ENCODE peak calls at places on chromosomes 12 and 14, in seven cellular contexts. L is tibial artery, O is IMR-90, R is lung, V is HepG2, B is lower lobe of right lung, T is thyroid gland. M is an unnamed sample. For H3K36me3, the result is how much of the 10 kb centered on the place peaks cover.

GRCh38 chr12:1842183-1842904 is 22.0 kb downstream of the LRTM2 start:
- DNase-seq in L (peak), O (no peak), R (no peak), V (no peak), B (peak), T (no peak), M (no peak)

GRCh38 chr14:73059326-73059725 is 992 bp downstream of the RBM25 start:
- DNase-seq in L (no peak), O (peak), R (no peak), V (peak), B (no peak), T (no peak), M (no peak)

GRCh38 chr14:99538275-99538674 is 57.1 kb downstream of the CCNK start:
- DNase-seq in L (no peak), O (peak), R (no peak), V (no peak), B (no peak), T (peak), M (no peak)

GRCh38 chr12:129959889-129960288 is 56.1 kb upstream of the TMEM132D start:
- DNase-seq in L (no peak), O (no peak), R (no peak), V (no peak), B (no peak), T (no peak), M (no peak)

GRCh38 chr12:110935588-110935987 is 15.2 kb upstream of the MYL2 start:
- DNase-seq in L (no peak), O (no peak), R (no peak), V (no peak), B (no peak), T (no peak), M (no peak)

GRCh38 chr14:47675489-47676300 is at the start of gene MDGA2:
- DNase-seq in L (no peak), O (no peak), R (no peak), V (no peak), B (no peak), T (no peak), M (no peak)

GRCh38 chr12:57459750-57460400 is at the start of gene GLI1:
- DNase-seq in L (no peak), O (peak), R (no peak), V (no peak), B (no peak), T (no peak), M (no peak)

GRCh38 chr12:115294443-115295133 is 610.6 kb upstream of the TBX3 start:
- DNase-seq in L (no peak), O (peak), R (no peak), V (no peak), B (no peak), T (peak), M (peak)

GRCh38 chr14:104346112-104346462 is 207.7 kb downstream of the KIF26A start:
- DNase-seq in L (peak), O (no peak), R (no peak), V (no peak), B (peak), T (no peak), M (no peak)

GRCh38 chr12:26116829-26117228 is 8.0 kb downstream of the BHLHE41 start:
- DNase-seq in L (no peak), O (no peak), R (no peak), V (no peak), B (no peak), T (peak), M (no peak)

GRCh38 chr12:68827895-68828294 is 19.9 kb downstream of the MDM2 start:
- DNase-seq in L (no peak), O (no peak), R (no peak), V (no peak), B (no peak), T (no peak), M (no peak)

GRCh38 chr14:53356361-53357150 is 203.4 kb upstream of the DDHD1 start:
- DNase-seq in L (no peak), O (peak), R (no peak), V (no peak), B (no peak), T (no peak), M (no peak)

GRCh38 chr14:105204206-105204930 is 23.3 kb upstream of the NUDT14 start:
- DNase-seq in L (no peak), O (no peak), R (peak), V (no peak), B (peak), T (peak), M (peak)

GRCh38 chr12:29713729-29714128 is 70.0 kb downstream of the TMTC1 start:
- DNase-seq in L (no peak), O (no peak), R (no peak), V (no peak), B (no peak), T (no peak), M (no peak)

GRCh38 chr14:35534130-35534883 is at the start of gene INSM2:
- DNase-seq in L (no peak), O (peak), R (no peak), V (no peak), B (no peak), T (no peak), M (no peak)

GRCh38 chr12:109711596-109712461 is 1.8 kb upstream of the FAM222A start:
- DNase-seq in L (no peak), O (no peak), R (no peak), V (peak), B (no peak), T (peak), M (peak)

GRCh38 chr12:30908389-30909087 is 18.0 kb upstream of the TSPAN11 start:
- DNase-seq in L (no peak), O (peak), R (no peak), V (peak), B (no peak), T (no peak), M (no peak)

GRCh38 chr12:75209782-75210138 is at the start of gene KCNC2:
- DNase-seq in L (no peak), O (no peak), R (no peak), V (no peak), B (no peak), T (no peak), M (no peak)

GRCh38 chr14:93736378-93737014 is 51.8 kb downstream of the PRIMA1 start:
- DNase-seq in L (no peak), O (no peak), R (no peak), V (peak), B (no peak), T (no peak), M (peak)

GRCh38 chr12:132271755-132272092 is 57.7 kb downstream of the GALNT9 start:
- DNase-seq in L (no peak), O (no peak), R (no peak), V (no peak), B (no peak), T (no peak), M (no peak)

GRCh38 chr14:96285667-96286066 is 29.7 kb downstream of the BDKRB1 start:
- DNase-seq in L (no peak), O (peak), R (no peak), V (no peak), B (no peak), T (no peak), M (no peak)

GRCh38 chr12:82398883-82399282 is 40.6 kb downstream of the METTL25 start:
- DNase-seq in L (no peak), O (no peak), R (no peak), V (no peak), B (no peak), T (no peak), M (no peak)

GRCh38 chr14:21074398-21075272 is 4.5 kb downstream of the ARHGEF40 start:
- DNase-seq in L (no peak), O (no peak), R (no peak), V (no peak), B (no peak), T (peak), M (no peak)

GRCh38 chr14:21078726-21079125 is 8.6 kb downstream of the ARHGEF40 start:
- DNase-seq in L (no peak), O (no peak), R (no peak), V (no peak), B (no peak), T (no peak), M (no peak)

GRCh38 chr14:21075719-21076437 is 5.8 kb downstream of the ARHGEF40 start:
- DNase-seq in L (no peak), O (no peak), R (no peak), V (no peak), B (no peak), T (no peak), M (no peak)

GRCh38 chr14:21078287-21078686 is 8.2 kb downstream of the ARHGEF40 start:
- DNase-seq in L (no peak), O (no peak), R (no peak), V (no peak), B (no peak), T (no peak), M (no peak)

DNA sequence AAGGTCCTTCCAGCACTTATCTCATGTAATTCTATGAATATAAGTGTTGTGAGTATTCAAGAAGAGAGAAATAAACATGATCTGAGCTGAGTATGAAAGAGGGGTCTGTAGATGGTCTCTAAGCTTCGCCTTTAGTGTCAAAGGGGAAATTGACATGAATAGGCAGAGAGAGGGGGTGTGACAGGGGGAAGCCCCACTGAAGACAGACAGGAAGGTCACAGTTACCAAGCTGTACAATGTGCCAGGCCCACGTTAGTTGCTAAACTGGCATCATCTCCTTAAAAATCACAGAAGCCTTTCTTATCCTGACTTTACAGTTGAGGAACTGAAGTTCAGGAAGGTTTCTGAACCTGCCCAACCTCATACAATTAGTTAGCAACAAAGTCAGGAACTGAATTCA is 7.6 kb downstream of the ARHGEF40 start:
- DNase-seq in L (no peak), O (no peak), R (no peak), V (no peak), B (no peak), T (no peak), M (no peak)
- H3K36me3 ChIP-seq in L (half or more), O (half or more), R (under half), V (half or more), B (half or more), T (half or more), M (half or more)

GRCh38 chr12:122327014-122327413 is 60.7 kb upstream of the VPS33A start:
- DNase-seq in L (no peak), O (no peak), R (no peak), V (no peak), B (no peak), T (no peak), M (no peak)

GRCh38 chr12:122319312-122319638 is 53.0 kb upstream of the VPS33A start:
- DNase-seq in L (no peak), O (no peak), R (no peak), V (no peak), B (no peak), T (no peak), M (no peak)

GRCh38 chr12:122326597-122326996 is 60.3 kb upstream of the VPS33A start:
- DNase-seq in L (no peak), O (no peak), R (no peak), V (no peak), B (no peak), T (no peak), M (no peak)

GRCh38 chr12:122322501-122322900 is 56.2 kb upstream of the VPS33A start:
- DNase-seq in L (no peak), O (peak), R (no peak), V (no peak), B (no peak), T (no peak), M (no peak)

DNA sequence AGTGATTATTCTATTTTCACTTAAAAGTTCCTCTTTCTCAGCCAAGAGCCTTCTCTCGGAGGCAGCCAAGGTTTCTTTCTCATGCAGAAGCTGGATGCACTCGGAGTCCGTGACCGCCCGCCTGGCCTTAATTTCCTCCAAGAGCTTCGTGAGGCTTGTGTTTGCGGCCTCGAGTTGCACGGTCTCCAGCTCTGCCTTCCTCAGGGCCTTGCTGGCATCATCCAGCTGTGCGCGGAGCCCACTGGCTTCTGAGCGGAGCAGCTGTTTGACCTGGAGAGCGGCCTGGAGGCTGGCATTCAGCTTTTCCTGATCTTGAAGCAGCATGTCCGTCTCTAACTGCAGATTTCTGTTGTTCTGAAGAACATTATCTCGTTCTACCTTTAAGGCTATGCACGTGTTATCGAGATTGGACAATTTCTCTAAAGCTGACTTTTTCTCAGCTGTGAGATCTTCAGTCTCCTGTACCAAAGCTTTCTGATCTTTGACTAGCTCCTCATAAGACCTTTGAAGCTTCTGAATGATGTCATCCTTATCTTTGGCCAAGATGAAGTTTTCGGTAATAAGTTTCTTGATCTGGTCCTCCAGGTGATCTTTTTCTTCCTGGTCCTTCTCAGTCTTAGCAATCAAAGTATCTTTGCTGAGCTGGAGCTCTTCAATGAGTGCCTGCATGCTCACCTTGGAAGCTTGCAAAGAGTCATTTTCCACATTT is 57.2 kb upstream of the VPS33A start:
- DNase-seq in L (no peak), O (no peak), R (no peak), V (no peak), B (no peak), T (no peak), M (no peak)
- H3K36me3 ChIP-seq in L (half or more), O (under half), R (under half), V (half or more), B (half or more), T (under half), M (half or more)

GRCh38 chr12:124369901-124370378 is 75.0 kb downstream of the RFLNA start:
- DNase-seq in L (no peak), O (no peak), R (no peak), V (no peak), B (no peak), T (no peak), M (no peak)

GRCh38 chr12:124370851-124371250 is 76.0 kb downstream of the RFLNA start:
- DNase-seq in L (no peak), O (no peak), R (no peak), V (no peak), B (no peak), T (no peak), M (no peak)

GRCh38 chr12:124369055-124369900 is 74.4 kb downstream of the RFLNA start:
- DNase-seq in L (peak), O (peak), R (peak), V (peak), B (peak), T (peak), M (peak)

GRCh38 chr12:124371366-124371765 is 76.5 kb downstream of the RFLNA start:
- DNase-seq in L (no peak), O (no peak), R (no peak), V (no peak), B (no peak), T (no peak), M (no peak)

DNA sequence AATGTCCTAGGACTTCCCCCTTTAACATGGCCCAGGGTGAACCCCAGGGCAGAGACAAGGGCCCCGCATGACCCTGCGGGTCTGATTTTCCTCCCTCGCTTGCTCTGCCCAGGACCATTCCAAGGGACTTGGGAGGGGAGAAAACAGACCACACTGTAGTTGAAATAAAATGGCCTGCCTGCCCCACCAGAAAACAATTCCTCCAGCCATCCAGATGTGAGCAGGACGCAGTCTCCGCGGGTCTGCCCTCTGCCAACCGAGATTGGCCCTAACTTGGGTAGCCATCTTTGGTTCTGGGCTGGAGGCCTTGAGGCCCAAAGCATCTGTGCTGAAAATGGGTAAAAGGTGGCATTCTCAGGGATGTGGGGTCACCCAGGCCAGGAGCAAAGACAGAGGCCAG is 75.5 kb downstream of the RFLNA start:
- DNase-seq in L (no peak), O (no peak), R (no peak), V (no peak), B (no peak), T (no peak), M (no peak)
- H3K36me3 ChIP-seq in L (half or more), O (half or more), R (under half), V (under half), B (half or more), T (under half), M (half or more)

DNA sequence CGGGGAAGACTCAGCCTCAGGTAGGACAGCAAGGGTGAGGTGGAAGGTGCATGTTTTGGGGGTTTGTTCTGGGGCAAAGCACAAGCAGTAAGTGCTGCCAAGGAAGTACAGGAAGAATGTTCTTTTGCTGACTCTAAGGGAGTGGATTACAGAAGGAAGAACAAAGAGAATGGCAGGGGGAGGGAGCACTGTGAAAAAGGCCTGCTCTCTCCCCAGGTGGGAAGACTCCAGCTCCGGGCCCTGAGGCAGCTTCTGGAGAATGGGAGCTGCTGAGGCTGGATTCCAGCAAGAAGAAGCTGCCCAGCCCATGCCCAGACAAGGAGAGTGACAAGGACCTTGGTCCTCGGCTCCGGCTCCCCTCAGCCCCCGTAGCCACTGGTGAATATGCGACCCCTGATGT is 7.0 kb upstream of the PFDN5 start:
- DNase-seq in L (no peak), O (no peak), R (no peak), V (no peak), B (no peak), T (no peak), M (no peak)
- H3K36me3 ChIP-seq in L (under half), O (under half), R (under half), V (half or more), B (under half), T (under half), M (under half)

DNA sequence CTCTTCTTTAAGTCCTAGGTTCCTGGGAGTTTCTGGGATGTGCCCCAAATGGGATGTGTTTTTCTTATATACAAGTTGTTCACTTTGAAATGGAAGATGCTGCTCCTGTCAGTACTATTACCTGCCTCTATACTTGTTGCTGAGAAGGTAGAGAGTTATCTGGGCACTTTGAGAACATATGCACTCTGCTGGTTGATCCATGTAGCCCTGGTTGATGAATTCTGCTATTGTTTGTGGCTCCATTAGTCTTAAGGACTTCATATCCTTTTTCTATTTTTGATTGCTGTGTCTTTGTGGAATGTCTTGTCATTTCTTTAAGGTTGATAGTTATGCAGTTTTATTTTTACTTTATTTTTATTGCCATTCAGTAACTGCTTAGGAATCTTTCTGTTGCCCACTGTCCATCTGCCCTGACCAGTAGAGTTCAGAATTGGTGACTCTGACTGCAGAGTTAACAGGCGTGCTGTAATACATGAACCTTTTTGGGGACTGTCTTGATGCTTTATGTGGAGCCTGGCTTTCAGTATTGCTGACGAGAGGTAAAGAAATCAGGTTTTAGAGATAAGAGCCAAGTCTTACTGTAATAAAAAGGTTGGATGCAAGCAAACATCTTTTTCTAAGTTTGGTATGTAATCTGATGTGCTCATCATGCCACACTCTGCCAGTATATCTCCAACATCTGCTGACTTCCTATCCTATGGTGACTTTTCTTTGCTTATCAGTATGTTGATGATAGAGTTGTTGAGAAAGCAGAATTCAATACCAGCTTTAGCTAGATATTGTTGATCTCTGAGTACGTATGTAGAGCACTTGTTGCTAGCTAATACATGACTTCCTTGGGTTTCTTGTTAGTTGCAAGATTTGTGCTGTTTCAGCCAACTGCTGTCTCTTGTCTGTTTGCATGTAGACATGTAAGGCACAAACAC is 1.6 kb downstream of the GMPR2 start:
- DNase-seq in L (no peak), O (no peak), R (no peak), V (no peak), B (no peak), T (no peak), M (no peak)
- H3K36me3 ChIP-seq in L (under half), O (under half), R (under half), V (half or more), B (half or more), T (under half), M (under half)

DNA sequence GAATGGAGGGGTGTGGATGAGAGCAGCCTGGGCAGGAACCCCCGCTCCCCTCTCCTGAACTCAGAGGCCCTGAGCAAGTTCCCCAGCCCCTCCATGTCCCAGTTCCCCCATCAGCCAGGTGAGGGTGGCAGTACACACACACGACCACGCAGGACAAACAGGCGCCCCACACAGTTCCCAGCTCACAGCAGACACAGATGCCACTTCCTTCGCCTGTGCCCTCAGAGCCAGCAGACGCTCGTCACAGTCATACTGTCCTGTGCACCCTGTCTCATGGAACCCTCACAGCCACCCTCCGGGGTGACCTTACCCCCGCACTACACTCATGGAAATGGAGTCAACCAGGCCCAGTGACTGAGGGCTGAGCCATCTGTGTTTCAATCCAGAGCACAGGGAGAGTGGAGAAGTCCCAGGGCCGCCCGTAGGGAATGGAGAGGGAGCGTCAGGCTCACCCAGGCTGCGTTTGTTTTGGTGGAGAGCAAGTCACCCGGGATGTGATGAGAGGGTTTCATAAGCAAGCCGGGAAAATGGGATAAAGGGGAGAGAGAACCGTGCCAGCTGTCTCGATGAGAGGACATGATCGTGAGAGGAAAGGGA is 47.5 kb upstream of the DYNC1H1 start:
- DNase-seq in L (no peak), O (no peak), R (no peak), V (no peak), B (no peak), T (no peak), M (no peak)
- H3K36me3 ChIP-seq in L (half or more), O (under half), R (under half), V (under half), B (half or more), T (under half), M (half or more)

M was measured in stomach.